ENCODE peak calls at places on chromosomes 6 and 20, in eight cellular contexts. A is testis; B is WTC11; C is CD8-positive, alpha-beta memory T cell; N is C1 segment of cervical spinal cord; Z is memory B cell; R is ureter; S is psoas muscle. V is an unnamed sample.
A peak's percentile ranks its signal among the peaks of the same experiment; 100 is the strongest.

GRCh38 chr6:5751525-5752252 is 255.0 kb downstream of the NRN1 start:
- DNase-seq in A (no peak), B (no peak), C (no peak), N (no peak), Z (no peak), R (no peak), S (no peak), V (no peak)

GRCh38 chr20:62792182-62792939 is 3.9 kb upstream of the MRGBP start:
- DNase-seq in A (no peak), B (no peak), C (no peak), N (no peak), Z (no peak), R (no peak), S (no peak), V (no peak)

GRCh38 chr20:24309596-24309995 is 159.8 kb upstream of the SYNDIG1 start:
- DNase-seq in A (no peak), B (no peak), C (no peak), N (no peak), Z (no peak), R (no peak), S (no peak), V (no peak)

GRCh38 chr6:132749111-132749510 is 8.6 kb downstream of the VNN2 start:
- DNase-seq in A (no peak), B (no peak), C (no peak), N (no peak), Z (no peak), R (no peak), S (no peak), V (no peak)

GRCh38 chr6:16602035-16602434 is 159.2 kb downstream of the ATXN1 start:
- DNase-seq in A (no peak), B (no peak), C (no peak), N (no peak), Z (no peak), R (no peak), S (no peak), V (no peak)

GRCh38 chr20:4950841-4951240 is 50.5 kb downstream of the SLC23A2 start:
- DNase-seq in A (no peak), B (no peak), C (no peak), N (no peak), Z (no peak), R (no peak), S (no peak), V (no peak)

GRCh38 chr6:75458895-75459294 is 34.7 kb downstream of the FILIP1 start:
- DNase-seq in A (no peak), B (no peak), C (no peak), N (no peak), Z (no peak), R (no peak), S (no peak), V (no peak)

GRCh38 chr6:2188856-2189384 is 56.5 kb downstream of the GMDS start:
- DNase-seq in A (no peak), B (no peak), C (no peak), N (no peak), Z (no peak), R (no peak), S (no peak), V (no peak)

GRCh38 chr6:111564482-111564945 is 41.2 kb downstream of the TRAF3IP2 start:
- DNase-seq in A (peak; percentile 43), B (no peak), C (no peak), N (no peak), Z (no peak), R (peak; percentile 37), S (peak; percentile 86), V (no peak)

GRCh38 chr20:60034231-60035110 is 76.2 kb downstream of the CDH26 start:
- DNase-seq in A (no peak), B (no peak), C (no peak), N (peak; percentile 32), Z (no peak), R (no peak), S (peak; percentile 79), V (no peak)

GRCh38 chr20:57047281-57048026 is 219.0 kb downstream of the BMP7 start:
- DNase-seq in A (no peak), B (no peak), C (no peak), N (no peak), Z (no peak), R (peak; percentile 52), S (no peak), V (no peak)

GRCh38 chr6:156791261-156791850 is 14.2 kb downstream of the ARID1B start:
- DNase-seq in A (no peak), B (no peak), C (no peak), N (no peak), Z (no peak), R (no peak), S (no peak), V (peak; percentile 46)

GRCh38 chr20:62186887-62187866 is 4.3 kb downstream of the MTG2 start:
- DNase-seq in A (no peak), B (no peak), C (no peak), N (no peak), Z (no peak), R (no peak), S (no peak), V (no peak)

GRCh38 chr20:63351811-63352591 is 9.1 kb downstream of the CHRNA4 start:
- DNase-seq in A (no peak), B (peak; percentile 79), C (no peak), N (peak; percentile 14), Z (no peak), R (no peak), S (no peak), V (peak; percentile 92)